ENCODE peak calls at places on chromosomes 2 and 18, in ten cellular contexts. R, W, X, Q, N, Z, G, Y, P and O are unnamed samples. For H3K4me1, the result is how much of the 10 kb centered on the place peaks cover.

GRCh38 chr2:215749092-215749957 is 264.0 kb downstream of the MREG start:
- DNase-seq in R (peak), W (peak), X (peak), Q (peak), N (peak), Z (peak), G (no peak), Y (peak), P (no peak), O (peak)

GRCh38 chr18:70840649-70841048 is 551.8 kb downstream of the SOCS6 start:
- DNase-seq in R (no peak), W (no peak), X (no peak), Q (no peak), N (no peak), Z (no peak), G (no peak), Y (no peak), P (no peak), O (no peak)

GRCh38 chr18:76756491-76757288 is 65.7 kb upstream of the ZNF236 start:
- DNase-seq in R (no peak), W (no peak), X (no peak), Q (no peak), N (no peak), Z (no peak), G (no peak), Y (no peak), P (no peak), O (no peak)

GRCh38 chr2:168751104-168751768 is 51.2 kb upstream of the NOSTRIN start:
- DNase-seq in R (no peak), W (no peak), X (no peak), Q (no peak), N (no peak), Z (no peak), G (no peak), Y (no peak), P (peak), O (no peak)

GRCh38 chr2:207819021-207819687 is 49.4 kb upstream of the FZD5 start:
- DNase-seq in R (no peak), W (no peak), X (no peak), Q (no peak), N (no peak), Z (no peak), G (no peak), Y (no peak), P (no peak), O (no peak)

GRCh38 chr2:88809216-88809615 is 117.7 kb downstream of the RPIA start:
- DNase-seq in R (no peak), W (no peak), X (no peak), Q (no peak), N (no peak), Z (peak), G (no peak), Y (no peak), P (no peak), O (no peak)

GRCh38 chr2:69382547-69382946 is 4.5 kb downstream of the GFPT1 start:
- DNase-seq in R (no peak), W (no peak), X (no peak), Q (no peak), N (no peak), Z (no peak), G (no peak), Y (no peak), P (no peak), O (no peak)

GRCh38 chr2:241760301-241760771 is 16.3 kb upstream of the GAL3ST2 start:
- DNase-seq in R (no peak), W (no peak), X (peak), Q (peak), N (no peak), Z (peak), G (no peak), Y (no peak), P (no peak), O (no peak)

GRCh38 chr2:45014016-45014702 is 4.9 kb upstream of the SIX2 start:
- DNase-seq in R (no peak), W (no peak), X (peak), Q (peak), N (peak), Z (peak), G (no peak), Y (peak), P (no peak), O (peak)

GRCh38 chr2:175030380-175031271 is 25.4 kb upstream of the CHN1 start:
- DNase-seq in R (no peak), W (no peak), X (no peak), Q (no peak), N (no peak), Z (no peak), G (peak), Y (peak), P (no peak), O (no peak)

GRCh38 chr2:166932032-166932431 is 43.8 kb downstream of the XIRP2 start:
- DNase-seq in R (no peak), W (no peak), X (no peak), Q (no peak), N (no peak), Z (no peak), G (no peak), Y (no peak), P (no peak), O (no peak)

GRCh38 chr18:61322265-61322873 is 10.9 kb upstream of the CDH20 start:
- DNase-seq in R (no peak), W (no peak), X (peak), Q (peak), N (no peak), Z (peak), G (peak), Y (peak), P (no peak), O (no peak)

GRCh38 chr2:207896525-207897295 is 127.0 kb upstream of the FZD5 start:
- DNase-seq in R (no peak), W (no peak), X (no peak), Q (no peak), N (no peak), Z (no peak), G (no peak), Y (no peak), P (no peak), O (no peak)

GRCh38 chr2:145286716-145287115 is 766.8 kb upstream of the ZEB2 start:
- DNase-seq in R (no peak), W (no peak), X (no peak), Q (no peak), N (no peak), Z (no peak), G (no peak), Y (no peak), P (no peak), O (no peak)

GRCh38 chr2:8004250-8004681 is 677.6 kb upstream of the ID2 start:
- DNase-seq in R (no peak), W (no peak), X (no peak), Q (no peak), N (no peak), Z (no peak), G (no peak), Y (no peak), P (no peak), O (no peak)

GRCh38 chr2:99678651-99679050 is 188.8 kb upstream of the REV1 start:
- DNase-seq in R (no peak), W (no peak), X (no peak), Q (no peak), N (no peak), Z (no peak), G (no peak), Y (no peak), P (no peak), O (no peak)

GRCh38 chr2:128196026-128196822 is 105.2 kb downstream of the UGGT1 start:
- DNase-seq in R (no peak), W (no peak), X (no peak), Q (no peak), N (no peak), Z (no peak), G (no peak), Y (no peak), P (no peak), O (no peak)

DNA sequence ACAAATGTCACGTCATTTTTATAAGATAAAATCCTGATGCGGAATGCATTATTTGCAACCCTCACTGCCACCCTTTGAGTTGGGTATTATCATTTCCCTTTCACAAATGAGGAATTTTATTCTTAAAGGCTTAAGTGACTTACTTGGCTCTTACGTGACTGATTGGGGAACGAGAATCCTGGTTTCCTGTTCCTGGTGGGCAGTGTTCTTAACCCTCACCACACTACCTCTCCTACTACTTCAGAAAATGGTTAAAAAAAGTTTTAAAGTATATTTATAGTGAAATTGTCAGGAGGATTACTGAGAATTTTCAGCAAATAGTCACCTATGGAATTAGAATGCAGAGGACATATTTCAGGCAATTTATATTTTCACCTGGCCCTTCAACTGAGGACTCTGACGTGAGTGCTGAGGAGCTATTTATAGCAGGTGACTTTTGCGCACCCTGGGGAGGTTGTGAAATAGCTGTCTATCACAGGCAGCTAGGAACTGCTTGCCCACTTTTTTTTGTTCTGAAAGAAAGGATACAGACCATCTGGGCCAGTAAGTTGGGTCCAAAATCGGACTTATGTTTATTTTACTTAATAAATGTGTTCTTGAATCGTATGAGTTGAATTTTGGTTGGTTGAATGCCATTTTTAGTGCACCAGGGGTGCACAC is 18.7 kb upstream of the RASGRP3 start:
- DNase-seq in R (no peak), W (no peak), X (no peak), Q (peak), N (no peak), Z (no peak), G (no peak), Y (no peak), P (no peak), O (no peak)
- H3K4me3 ChIP-seq in R (peak), W (no peak), X (no peak), Q (peak), N (no peak), Z (no peak), G (no peak), Y (no peak), P (no peak), O (no peak)

GRCh38 chr2:199818754-199819153 is 32.2 kb downstream of the FTCDNL1 start:
- DNase-seq in R (no peak), W (no peak), X (no peak), Q (no peak), N (no peak), Z (no peak), G (no peak), Y (no peak), P (no peak), O (no peak)
- H3K27ac ChIP-seq in R (no peak), W (no peak), X (no peak), Q (no peak), N (no peak), Z (no peak), G (no peak), Y (no peak), P (no peak), O (no peak)

GRCh38 chr18:22182884-22183610 is 13.7 kb downstream of the GATA6 start:
- DNase-seq in R (no peak), W (no peak), X (no peak), Q (no peak), N (no peak), Z (no peak), G (no peak), Y (no peak), P (no peak), O (no peak)
- H3K4me1 ChIP-seq in R (under half), W (under half), X (under half), Q (half or more), N (half or more), Z (under half), G (under half), Y (under half), P (under half), O (under half)

DNA sequence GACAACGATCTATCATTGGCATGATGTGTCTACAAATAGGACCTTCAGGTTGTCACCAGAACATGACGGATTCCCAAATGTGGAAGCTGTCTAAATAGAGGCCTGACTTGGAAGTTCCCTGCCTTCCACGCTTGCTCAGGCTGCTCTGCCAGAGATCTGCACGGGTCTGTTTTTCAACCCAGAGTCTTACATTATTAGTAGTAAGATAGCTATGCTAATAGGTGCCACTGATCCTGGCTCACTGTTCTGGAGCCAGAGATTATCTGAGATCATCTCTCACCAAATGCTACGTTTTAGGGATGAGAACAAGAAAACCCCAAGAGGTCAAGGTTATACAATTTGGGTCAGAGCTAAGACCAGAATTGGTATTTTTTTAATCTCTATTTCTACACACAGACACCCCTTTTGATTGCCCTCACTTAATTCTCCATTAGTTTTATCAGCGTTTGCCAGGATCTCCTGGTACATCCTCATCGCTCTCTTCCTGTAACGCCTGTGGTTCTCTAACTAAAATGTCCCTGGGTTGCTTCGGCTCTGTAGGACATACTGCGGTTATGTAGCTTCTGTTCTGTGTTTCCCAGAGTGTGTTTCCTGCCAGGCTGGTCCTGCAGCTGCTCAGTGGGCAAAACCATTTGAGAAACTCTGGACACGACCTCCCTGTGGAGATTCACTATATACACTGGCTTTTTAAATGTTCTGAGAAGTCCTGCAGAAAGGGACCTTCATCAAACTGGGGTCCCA is 5.7 kb downstream of the CDC42EP3 start:
- DNase-seq in R (no peak), W (no peak), X (no peak), Q (no peak), N (no peak), Z (no peak), G (no peak), Y (no peak), P (no peak), O (no peak)
- H3K4me3 ChIP-seq in R (peak), W (no peak), X (no peak), Q (peak), N (no peak), Z (no peak), G (no peak), Y (no peak), P (no peak), O (no peak)